ENCODE peak calls at places on chromosomes 13 and 19, in ten cellular contexts. X, J, N, W, B, L, M, V, Z and C are unnamed samples.

GRCh38 chr13:41546372-41547252 is 89.3 kb downstream of the RGCC start:
- DNase-seq in X (no peak), J (no peak), N (no peak), W (no peak), B (no peak), L (no peak), M (no peak), V (peak; percentile 93), Z (no peak), C (no peak)

GRCh38 chr13:66264976-66265375 is 965.2 kb downstream of the PCDH9 start:
- DNase-seq in X (no peak), J (no peak), N (no peak), W (no peak), B (no peak), L (no peak), M (no peak), V (peak; percentile 62), Z (no peak), C (no peak)

GRCh38 chr13:52695856-52696255 is 43.2 kb downstream of the SUGT1 start:
- DNase-seq in X (no peak), J (no peak), N (no peak), W (no peak), B (no peak), L (no peak), M (no peak), V (peak; percentile 31), Z (no peak), C (no peak)

GRCh38 chr19:46620716-46621115 is 4.2 kb downstream of the PTGIR start:
- DNase-seq in X (no peak), J (no peak), N (no peak), W (no peak), B (no peak), L (peak; percentile 61), M (no peak), V (peak; percentile 66), Z (peak; percentile 28), C (no peak)

GRCh38 chr19:35673121-35673804 is 6.9 kb downstream of the UPK1A start:
- DNase-seq in X (peak; percentile 3), J (peak; percentile 77), N (no peak), W (peak; percentile 34), B (peak; percentile 14), L (no peak), M (no peak), V (peak; percentile 33), Z (peak; percentile 62), C (peak; percentile 5)

GRCh38 chr13:66778461-66778860 is 451.7 kb downstream of the PCDH9 start:
- DNase-seq in X (no peak), J (no peak), N (no peak), W (no peak), B (no peak), L (no peak), M (no peak), V (no peak), Z (no peak), C (no peak)

GRCh38 chr13:112970552-112971287 is 1.7 kb downstream of the MCF2L start:
- DNase-seq in X (no peak), J (peak; percentile 49), N (peak; percentile 52), W (no peak), B (no peak), L (peak; percentile 20), M (no peak), V (no peak), Z (peak; percentile 29), C (no peak)

GRCh38 chr19:51810228-51810627 is 15.3 kb downstream of the FPR3 start:
- DNase-seq in X (no peak), J (no peak), N (no peak), W (no peak), B (no peak), L (no peak), M (no peak), V (no peak), Z (no peak), C (no peak)

GRCh38 chr19:53088091-53088490 is 15.1 kb downstream of the ZNF160 start:
- DNase-seq in X (no peak), J (no peak), N (no peak), W (no peak), B (no peak), L (no peak), M (no peak), V (no peak), Z (no peak), C (no peak)

GRCh38 chr13:34458756-34459462 is 483.2 kb upstream of the NBEA start:
- DNase-seq in X (no peak), J (no peak), N (no peak), W (no peak), B (no peak), L (no peak), M (peak; percentile 32), V (no peak), Z (no peak), C (no peak)

GRCh38 chr13:110503979-110504499 is 57.5 kb downstream of the RAB20 start:
- DNase-seq in X (no peak), J (no peak), N (no peak), W (no peak), B (no peak), L (no peak), M (no peak), V (no peak), Z (no peak), C (no peak)
- H3K27ac ChIP-seq in X (peak overlapping the region; percentile 65), J (no peak overlapping the region), N (no peak overlapping the region), W (peak overlapping the region; percentile 63), B (no peak overlapping the region), L (peak overlapping the region; percentile 52), M (peak overlapping the region; percentile 66), V (peak overlapping the region; percentile 23), Z (no peak overlapping the region), C (no peak overlapping the region)

GRCh38 chr13:91950803-91951202 is 552.4 kb downstream of the GPC5 start:
- DNase-seq in X (no peak), J (no peak), N (no peak), W (no peak), B (no peak), L (no peak), M (no peak), V (no peak), Z (no peak), C (no peak)
- H3K4me3 ChIP-seq in X (no peak overlapping the region), J (no peak overlapping the region), N (no peak overlapping the region), W (no peak overlapping the region), B (no peak overlapping the region), L (no peak overlapping the region), M (no peak overlapping the region), V (no peak overlapping the region), Z (no peak overlapping the region), C (no peak overlapping the region)

GRCh38 chr13:30158774-30159445 is 148.4 kb downstream of the KATNAL1 start:
- DNase-seq in X (no peak), J (no peak), N (no peak), W (peak; percentile 34), B (no peak), L (no peak), M (no peak), V (peak; percentile 84), Z (no peak), C (no peak)

GRCh38 chr13:30156826-30157615 is 150.3 kb downstream of the KATNAL1 start:
- DNase-seq in X (peak; percentile 17), J (peak; percentile 73), N (no peak), W (no peak), B (no peak), L (no peak), M (no peak), V (no peak), Z (no peak), C (no peak)

GRCh38 chr13:30157616-30157993 is 149.7 kb downstream of the KATNAL1 start:
- DNase-seq in X (no peak), J (peak; percentile 56), N (no peak), W (no peak), B (no peak), L (no peak), M (no peak), V (no peak), Z (no peak), C (no peak)

GRCh38 chr13:30156270-30156669 is 151.1 kb downstream of the KATNAL1 start:
- DNase-seq in X (no peak), J (peak; percentile 64), N (no peak), W (no peak), B (no peak), L (no peak), M (no peak), V (no peak), Z (no peak), C (no peak)

GRCh38 chr13:30159446-30159839 is 147.9 kb downstream of the KATNAL1 start:
- DNase-seq in X (no peak), J (no peak), N (no peak), W (no peak), B (no peak), L (no peak), M (no peak), V (peak; percentile 89), Z (no peak), C (no peak)
- H3K4me1 ChIP-seq in X (peaks cover 24% of the 10 kb centered on the region), J (peaks cover 7% of the 10 kb centered on the region), N (no peaks in the 10 kb centered on the region), W (no peaks in the 10 kb centered on the region), B (peaks cover 35% of the 10 kb centered on the region), L (no peaks in the 10 kb centered on the region), M (peaks cover 5% of the 10 kb centered on the region), V (peaks cover 10% of the 10 kb centered on the region), Z (no peaks in the 10 kb centered on the region), C (peaks cover 11% of the 10 kb centered on the region)

GRCh38 chr19:3606174-3606689 is 443 bp downstream of the TBXA2R start:
- DNase-seq in X (peak; percentile 18), J (peak; percentile 85), N (peak; percentile 68), W (no peak), B (no peak), L (no peak), M (no peak), V (no peak), Z (peak; percentile 89), C (no peak)
- H3K27ac ChIP-seq in X (peak overlapping the region; percentile 59), J (peak overlapping the region; percentile 77), N (peak overlapping the region; percentile 57), W (peak overlapping the region; percentile 54), B (peak overlapping the region; percentile 65), L (peak overlapping the region; percentile 87), M (peak overlapping the region; percentile 85), V (no peak overlapping the region), Z (no peak overlapping the region), C (no peak overlapping the region)